ENCODE peak calls at places on chromosomes 16 and 17, in nine cellular contexts. U is CD4-positive, alpha-beta T cell; X is heart left ventricle; C is colonic mucosa; W is uterus; E is neural progenitor cell; H is tibial nerve; F is Panc1; Q is PC-3. N is an unnamed sample.

GRCh38 chr17:2192367-2193028 is 111.1 kb downstream of the SMG6 start:
- DNase-seq in U (peak; percentile 56), X (no peak), C (no peak), W (no peak), E (no peak), H (no peak), F (no peak), Q (peak; percentile 88), N (peak; percentile 62)

GRCh38 chr16:57813466-57813865 is 11.2 kb upstream of the KIFC3 start:
- DNase-seq in U (no peak), X (no peak), C (no peak), W (no peak), E (no peak), H (no peak), F (no peak), Q (no peak), N (no peak)

GRCh38 chr17:81009124-81009523 is 17.5 kb downstream of the CHMP6 start:
- DNase-seq in U (no peak), X (no peak), C (no peak), W (no peak), E (no peak), H (no peak), F (no peak), Q (no peak), N (no peak)

GRCh38 chr16:1044515-1045362 is 27.8 kb upstream of the SSTR5 start:
- DNase-seq in U (no peak), X (no peak), C (no peak), W (no peak), E (no peak), H (no peak), F (no peak), Q (no peak), N (no peak)

GRCh38 chr16:11224096-11224893 is 31.7 kb downstream of the SOCS1 start:
- DNase-seq in U (peak; percentile 57), X (peak; percentile 46), C (peak; percentile 51), W (peak; percentile 41), E (peak; percentile 41), H (peak; percentile 64), F (no peak), Q (no peak), N (peak; percentile 17)

GRCh38 chr16:1366060-1366711 is 14.5 kb downstream of the GNPTG start:
- DNase-seq in U (no peak), X (no peak), C (no peak), W (no peak), E (no peak), H (no peak), F (no peak), Q (no peak), N (no peak)

GRCh38 chr17:76702941-76703637 is 7.7 kb downstream of the MXRA7 start:
- DNase-seq in U (no peak), X (no peak), C (no peak), W (no peak), E (no peak), H (no peak), F (no peak), Q (no peak), N (no peak)

GRCh38 chr17:39208136-39208535 is 8.1 kb downstream of the RPL19 start:
- DNase-seq in U (no peak), X (no peak), C (no peak), W (no peak), E (no peak), H (no peak), F (no peak), Q (no peak), N (no peak)

DNA sequence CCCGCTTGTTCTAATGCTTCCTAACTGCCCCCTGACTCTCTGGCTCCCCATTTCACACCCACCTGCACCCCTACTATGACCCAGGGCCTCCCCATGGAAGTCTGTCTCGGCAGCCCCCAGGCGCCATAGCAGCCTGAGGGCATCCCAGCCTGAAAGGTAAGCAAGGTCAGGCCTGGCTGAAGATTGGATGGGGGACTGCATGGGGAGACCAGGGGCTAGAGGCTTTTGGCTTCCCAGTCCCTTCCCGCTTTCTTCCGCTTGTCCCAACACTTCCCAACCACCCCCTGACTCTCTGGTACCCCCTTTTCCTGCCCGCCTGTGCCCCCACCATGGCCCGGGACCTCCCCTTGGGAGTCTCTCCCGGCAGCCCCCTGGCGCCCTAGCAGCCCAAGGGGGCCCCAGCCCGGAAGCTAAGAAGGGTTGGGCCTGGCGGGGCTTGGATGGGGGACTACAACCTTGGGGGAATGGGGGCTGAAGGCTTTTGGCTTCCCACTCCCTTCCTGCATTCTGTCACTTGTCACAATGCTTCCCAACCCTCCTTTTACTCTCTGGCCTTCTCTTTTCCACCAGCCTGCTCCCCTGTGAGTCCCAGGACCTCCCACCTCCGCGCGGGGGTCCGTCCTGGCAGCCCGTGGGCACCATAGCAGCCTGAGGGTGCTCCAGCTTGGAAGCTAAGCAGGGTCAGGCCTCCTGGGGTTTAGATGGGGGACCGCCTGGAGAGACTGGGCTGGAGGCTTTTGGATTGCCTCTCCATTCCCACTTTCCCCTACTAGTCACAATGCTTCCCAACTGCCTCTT is 2288.4 kb downstream of the TP53TG3F start:
- DNase-seq in U (no peak), X (no peak), C (no peak), W (no peak), E (no peak), H (no peak), F (no peak), Q (no peak), N (peak; percentile 23)
- H3K9me3 ChIP-seq in U (peaks cover 70% of the 10 kb centered on the region), X (peaks cover 4% of the 10 kb centered on the region), C (no peaks in the 10 kb centered on the region), W (no peaks in the 10 kb centered on the region), E (peaks cover 3% of the 10 kb centered on the region), H (peaks cover 76% of the 10 kb centered on the region), F (no peaks in the 10 kb centered on the region), Q (no peaks in the 10 kb centered on the region), N (no peaks in the 10 kb centered on the region)

DNA sequence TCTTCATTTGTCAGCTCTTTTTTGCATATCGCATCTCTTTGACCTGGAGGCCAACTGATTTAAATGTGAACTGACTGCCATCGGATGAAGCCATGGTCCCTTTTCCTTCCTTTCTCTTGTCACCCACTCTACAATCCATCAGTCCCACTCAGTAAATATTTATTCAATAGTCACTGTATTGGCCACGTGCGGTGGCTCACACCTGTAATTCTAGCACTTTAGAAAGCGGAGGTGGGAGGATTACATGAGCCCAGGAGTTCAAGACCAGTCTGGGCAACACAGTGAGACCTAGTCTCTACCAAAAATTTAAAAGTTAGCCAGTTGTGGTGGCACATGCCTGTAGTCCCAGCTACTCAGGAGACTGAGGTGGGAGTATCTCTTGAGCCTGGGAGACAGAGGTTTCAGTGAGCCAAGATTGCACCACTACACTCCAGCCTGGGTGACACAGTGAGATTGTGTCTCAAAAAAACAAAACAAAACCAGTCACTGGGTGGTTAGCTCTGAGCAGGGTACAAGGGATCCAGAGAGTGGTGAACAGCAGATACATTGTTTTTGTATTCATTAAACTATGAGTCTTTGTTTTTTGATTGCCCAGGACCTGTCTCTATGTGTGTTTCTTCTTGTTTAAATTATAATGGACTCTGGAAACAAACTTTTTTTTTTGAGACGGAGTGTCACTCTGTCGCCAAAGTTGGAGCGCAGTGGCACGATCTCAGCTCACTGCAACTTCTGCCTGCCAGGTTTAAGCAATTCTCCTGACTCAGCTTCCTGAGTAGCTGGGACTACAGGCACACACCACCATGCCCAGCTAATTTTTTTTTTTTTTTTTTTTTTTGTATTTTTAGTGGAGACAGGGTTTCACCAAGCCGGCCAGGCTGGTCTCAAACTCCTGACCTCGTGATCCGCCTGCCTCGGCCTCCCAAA is 6.9 kb downstream of the PHAF1 start:
- DNase-seq in U (no peak), X (no peak), C (no peak), W (no peak), E (no peak), H (no peak), F (no peak), Q (no peak), N (no peak)
- H3K27ac ChIP-seq in U (no peak overlapping the region), X (no peak overlapping the region), C (no peak overlapping the region), W (no peak overlapping the region), E (no peak overlapping the region), H (no peak overlapping the region), F (no peak overlapping the region), Q (no peak overlapping the region), N (no peak overlapping the region)

GRCh38 chr17:49862781-49863331 is 15.0 kb upstream of the TAC4 start:
- DNase-seq in U (no peak), X (no peak), C (no peak), W (no peak), E (no peak), H (no peak), F (no peak), Q (no peak), N (no peak)

GRCh38 chr17:49861150-49861884 is 13.4 kb upstream of the TAC4 start:
- DNase-seq in U (peak; percentile 64), X (no peak), C (no peak), W (peak; percentile 40), E (peak; percentile 78), H (no peak), F (no peak), Q (peak; percentile 70), N (peak; percentile 66)

GRCh38 chr17:49858796-49859195 is 10.9 kb upstream of the TAC4 start:
- DNase-seq in U (no peak), X (no peak), C (no peak), W (no peak), E (no peak), H (no peak), F (no peak), Q (no peak), N (no peak)

DNA sequence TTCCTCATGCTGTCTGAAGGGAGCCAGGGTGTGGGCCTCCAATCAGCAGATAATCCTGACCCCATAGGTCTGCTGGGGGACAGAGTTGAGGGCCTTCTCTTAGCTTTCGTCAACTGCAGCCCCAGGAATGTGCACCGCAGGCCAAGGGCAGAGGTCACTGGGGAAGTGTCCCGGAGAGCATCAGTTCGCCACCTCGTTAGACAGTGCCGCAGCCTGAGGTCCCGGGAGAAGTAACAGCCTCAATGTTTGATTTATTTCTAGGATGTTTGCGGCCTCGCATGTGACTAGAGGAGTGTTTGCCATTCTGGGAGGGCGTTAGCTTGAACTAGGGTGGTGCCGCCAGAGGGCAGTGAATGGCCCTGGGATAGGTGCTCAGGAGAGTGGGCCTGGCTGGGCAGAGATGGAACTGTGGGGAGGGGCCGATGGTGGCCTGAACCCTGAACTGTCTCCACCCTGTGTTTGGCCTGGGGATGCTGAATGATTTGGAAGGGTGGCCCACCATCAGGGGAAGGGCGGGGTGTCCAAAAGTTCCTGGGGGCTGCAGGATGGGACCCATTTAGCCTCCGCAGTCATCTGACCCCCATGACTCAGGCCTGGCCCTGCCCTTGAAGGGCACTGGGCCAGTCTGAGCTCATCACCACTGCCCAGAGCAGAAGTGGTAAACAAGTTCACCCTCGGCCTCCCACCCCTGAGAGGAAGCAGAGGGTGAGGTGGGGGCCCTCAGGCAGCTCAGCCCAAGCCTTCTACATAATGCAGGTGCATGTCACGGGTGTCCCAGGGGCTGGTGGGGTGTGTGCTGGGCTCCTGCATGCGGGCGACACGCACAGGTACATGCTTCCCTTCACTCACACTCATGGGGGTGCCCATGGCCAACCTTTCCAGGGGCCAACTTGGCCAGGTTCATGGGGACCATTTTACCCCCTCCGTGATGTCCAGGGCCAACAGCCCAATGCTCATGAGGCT is 12.4 kb upstream of the TAC4 start:
- DNase-seq in U (no peak), X (no peak), C (peak; percentile 37), W (no peak), E (peak; percentile 38), H (no peak), F (no peak), Q (peak; percentile 28), N (no peak)
- TF ChIP-seq CTCF in U (no peak), X (no peak), C (no peak), W (no peak), E (peak; percentile 25), H (no peak), F (peak; percentile 7), Q (peak; percentile 52), N (no peak)

DNA sequence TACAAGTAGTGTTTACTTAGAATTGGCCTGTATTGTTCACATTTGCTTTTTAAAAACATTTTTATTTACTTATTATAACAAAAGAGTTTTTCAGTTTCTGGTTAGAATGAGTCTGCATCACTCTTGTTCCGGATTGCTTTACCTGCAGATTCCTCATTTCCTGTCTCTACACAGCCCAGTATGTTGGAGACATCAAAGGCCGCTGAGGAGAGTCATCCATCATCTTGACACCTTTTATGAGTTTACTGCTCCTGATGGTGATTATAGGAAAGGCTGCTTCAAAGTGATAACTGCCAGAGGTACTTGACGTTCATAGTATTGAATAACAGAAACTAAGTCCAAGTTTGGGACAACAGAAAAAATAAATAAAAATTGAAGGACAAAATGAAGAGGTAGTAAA is 490.5 kb upstream of the CA10 start:
- DNase-seq in U (no peak), X (no peak), C (peak; percentile 76), W (no peak), E (no peak), H (no peak), F (no peak), Q (no peak), N (no peak)
- H3K9me3 ChIP-seq in U (no peaks in the 10 kb centered on the region), X (no peaks in the 10 kb centered on the region), C (no peaks in the 10 kb centered on the region), W (no peaks in the 10 kb centered on the region), E (no peaks in the 10 kb centered on the region), H (no peaks in the 10 kb centered on the region), F (no peaks in the 10 kb centered on the region), Q (peaks cover 26% of the 10 kb centered on the region), N (no peaks in the 10 kb centered on the region)

N was measured in CD8-positive, alpha-beta T cell.